ENCODE peak calls at places on chromosome 19, in five cellular contexts. F, W, T, L and M are unnamed samples.
A peak's percentile ranks its signal among the peaks of the same experiment; 100 is the strongest.

GRCh38 chr19:16542894-16543498 is 759 bp upstream of the CHERP start:
- DNase-seq in T (no peak), W (no peak), L (no peak), F (no peak), M (no peak)

GRCh38 chr19:45999653-46000121 is 4.4 kb downstream of the CCDC61 start:
- DNase-seq in F (peak; percentile 68), T (no peak), L (no peak), W (peak; percentile 82), M (no peak)

GRCh38 chr19:56191115-56191514 is 6.5 kb downstream of the ZSCAN5B start:
- DNase-seq in T (no peak), F (no peak), L (no peak), W (no peak), M (no peak)

GRCh38 chr19:34172661-34173144 is 399 bp downstream of the LSM14A start:
- DNase-seq in T (no peak), W (peak; percentile 25), L (peak; percentile 22), F (no peak), M (no peak)

GRCh38 chr19:1773173-1773572 is 19.9 kb downstream of the ONECUT3 start:
- DNase-seq in L (no peak), F (no peak), T (no peak), W (no peak), M (no peak)

GRCh38 chr19:3186377-3186688 is 603 bp downstream of the NCLN start:
- DNase-seq in W (no peak), F (no peak), T (no peak), L (no peak), M (no peak)

GRCh38 chr19:32416749-32417469 is 11.3 kb downstream of the DPY19L3 start:
- DNase-seq in F (no peak), T (no peak), L (no peak), W (no peak), M (no peak)

GRCh38 chr19:3065675-3066357 is 3.5 kb upstream of the TLE5 start:
- DNase-seq in W (no peak), L (peak; percentile 70), F (no peak), T (peak; percentile 80), M (no peak)

GRCh38 chr19:16363133-16363851 is 38.7 kb downstream of the KLF2 start:
- DNase-seq in L (peak; percentile 93), W (no peak), F (no peak), T (peak; percentile 93), M (no peak)

GRCh38 chr19:15112385-15112784 is 5.2 kb downstream of the SYDE1 start:
- DNase-seq in W (no peak), L (no peak), T (no peak), F (no peak), M (no peak)

GRCh38 chr19:31356587-31357314 is 7.5 kb upstream of the TSHZ3 start:
- DNase-seq in W (peak; percentile 46), F (peak; percentile 58), L (peak; percentile 36), T (no peak), M (no peak)

GRCh38 chr19:38912600-38913514 is 871 bp upstream of the CCER2 start:
- DNase-seq in W (no peak), T (no peak), F (peak; percentile 26), L (no peak), M (no peak)

GRCh38 chr19:37506387-37507166 is at the start of gene ZNF793:
- DNase-seq in F (peak; percentile 78), T (peak; percentile 84), L (peak; percentile 78), W (peak; percentile 96), M (peak; percentile 39)

GRCh38 chr19:1214299-1214861 is 8.8 kb downstream of the STK11 start:
- DNase-seq in F (no peak), L (no peak), T (no peak), W (peak; percentile 28), M (no peak)

GRCh38 chr19:7654401-7654800 is 14.4 kb upstream of the RETN start:
- DNase-seq in T (no peak), F (no peak), L (no peak), W (no peak), M (no peak)

GRCh38 chr19:46555684-46556083 is 45.4 kb upstream of the CALM3 start:
- DNase-seq in F (no peak), T (no peak), W (no peak), L (no peak), M (no peak)

GRCh38 chr19:10624585-10624984 is 768 bp upstream of the SLC44A2 start:
- DNase-seq in L (no peak), W (no peak), F (no peak), T (peak; percentile 66), M (no peak)

GRCh38 chr19:7391218-7391670 is 42.5 kb downstream of the ARHGEF18 start:
- DNase-seq in L (peak; percentile 56), F (no peak), T (peak; percentile 60), W (no peak), M (no peak)

GRCh38 chr19:46824887-46825730 is 25.5 kb downstream of the AP2S1 start:
- DNase-seq in L (no peak), W (no peak), T (no peak), F (no peak), M (no peak)

GRCh38 chr19:43354305-43354627 is 780 bp downstream of the CD177 start:
- DNase-seq in T (no peak), L (no peak), F (no peak), W (peak; percentile 66), M (no peak)

GRCh38 chr19:47032171-47032811 is 12.7 kb downstream of the NPAS1 start:
- DNase-seq in L (peak; percentile 72), F (no peak), T (no peak), W (peak; percentile 66), M (peak; percentile 79)

GRCh38 chr19:54164369-54165068 is 5.0 kb upstream of the LENG1 start:
- DNase-seq in F (peak; percentile 73), W (peak; percentile 59), L (peak; percentile 63), T (peak; percentile 89), M (no peak)

GRCh38 chr19:54882758-54883157 is 8.7 kb downstream of the FCAR start:
- DNase-seq in L (no peak), T (no peak), F (no peak), W (no peak), M (no peak)

GRCh38 chr19:33418871-33419762 is 45.6 kb downstream of the CEBPG start:
- DNase-seq in F (no peak), T (peak; percentile 15), L (no peak), W (peak; percentile 14), M (no peak)

GRCh38 chr19:18985257-18985656 is 44.2 kb upstream of the HOMER3 start:
- DNase-seq in T (no peak), F (no peak), L (no peak), W (no peak), M (no peak)

GRCh38 chr19:15250635-15250993 is 18.4 kb upstream of the EPHX3 start:
- DNase-seq in F (no peak), L (no peak), W (no peak), T (no peak), M (no peak)

GRCh38 chr19:17647071-17648020 is 40.8 kb downstream of the UNC13A start:
- DNase-seq in F (peak; percentile 39), L (no peak), W (no peak), T (peak; percentile 30), M (no peak)

GRCh38 chr19:46919324-46919723 is 58.5 kb downstream of the ARHGAP35 start:
- DNase-seq in L (no peak), F (no peak), T (no peak), W (no peak), M (no peak)

GRCh38 chr19:6271251-6271650 is 8.5 kb downstream of the MLLT1 start:
- DNase-seq in F (no peak), L (no peak), W (no peak), T (no peak), M (no peak)

GRCh38 chr19:6271721-6272410 is 7.9 kb downstream of the MLLT1 start:
- DNase-seq in F (peak; percentile 94), L (peak; percentile 81), T (peak; percentile 72), W (no peak), M (no peak)

GRCh38 chr19:6270822-6271221 is 9.0 kb downstream of the MLLT1 start:
- DNase-seq in W (no peak), F (no peak), L (no peak), T (no peak), M (no peak)

GRCh38 chr19:6269101-6269886 is 10.5 kb downstream of the MLLT1 start:
- DNase-seq in T (no peak), F (no peak), W (no peak), L (no peak), M (peak; percentile 91)

DNA sequence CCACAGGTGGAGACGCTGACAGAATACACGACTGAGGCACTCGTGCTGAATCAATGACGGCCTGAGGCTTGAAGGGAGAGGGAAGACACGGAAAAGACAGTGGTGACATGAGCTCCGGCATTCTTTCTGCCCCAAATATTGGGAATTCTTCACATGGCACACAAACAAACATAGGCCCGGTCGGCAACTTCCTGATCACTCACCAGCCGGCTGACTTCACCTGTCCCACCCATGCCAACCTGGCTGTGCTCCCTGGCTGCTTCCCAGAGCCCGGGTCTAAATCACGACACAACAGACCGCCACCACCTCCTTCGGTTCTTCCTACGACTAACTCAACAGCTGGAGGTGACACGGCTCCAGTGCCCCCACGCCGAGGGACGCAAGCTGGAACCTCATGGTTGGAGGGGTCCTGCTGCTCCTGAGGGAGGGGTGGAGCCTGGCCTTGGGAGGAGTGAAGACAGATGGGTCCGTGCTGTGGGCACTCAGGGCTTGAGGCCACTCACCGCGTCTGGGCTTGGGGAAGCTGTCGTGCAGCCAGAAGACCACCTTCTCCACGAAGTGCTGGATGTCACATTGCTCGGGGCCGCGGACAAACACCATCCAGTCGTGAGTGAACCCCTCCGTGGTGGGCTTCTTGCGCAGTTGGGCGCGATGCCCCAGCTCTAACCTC is 9.6 kb downstream of the MLLT1 start:
- DNase-seq in W (no peak), T (no peak), F (no peak), L (no peak), M (no peak)
- TF ChIP-seq CTCF in W (no peak), T (no peak), F (no peak), L (no peak), M (no peak)

DNA sequence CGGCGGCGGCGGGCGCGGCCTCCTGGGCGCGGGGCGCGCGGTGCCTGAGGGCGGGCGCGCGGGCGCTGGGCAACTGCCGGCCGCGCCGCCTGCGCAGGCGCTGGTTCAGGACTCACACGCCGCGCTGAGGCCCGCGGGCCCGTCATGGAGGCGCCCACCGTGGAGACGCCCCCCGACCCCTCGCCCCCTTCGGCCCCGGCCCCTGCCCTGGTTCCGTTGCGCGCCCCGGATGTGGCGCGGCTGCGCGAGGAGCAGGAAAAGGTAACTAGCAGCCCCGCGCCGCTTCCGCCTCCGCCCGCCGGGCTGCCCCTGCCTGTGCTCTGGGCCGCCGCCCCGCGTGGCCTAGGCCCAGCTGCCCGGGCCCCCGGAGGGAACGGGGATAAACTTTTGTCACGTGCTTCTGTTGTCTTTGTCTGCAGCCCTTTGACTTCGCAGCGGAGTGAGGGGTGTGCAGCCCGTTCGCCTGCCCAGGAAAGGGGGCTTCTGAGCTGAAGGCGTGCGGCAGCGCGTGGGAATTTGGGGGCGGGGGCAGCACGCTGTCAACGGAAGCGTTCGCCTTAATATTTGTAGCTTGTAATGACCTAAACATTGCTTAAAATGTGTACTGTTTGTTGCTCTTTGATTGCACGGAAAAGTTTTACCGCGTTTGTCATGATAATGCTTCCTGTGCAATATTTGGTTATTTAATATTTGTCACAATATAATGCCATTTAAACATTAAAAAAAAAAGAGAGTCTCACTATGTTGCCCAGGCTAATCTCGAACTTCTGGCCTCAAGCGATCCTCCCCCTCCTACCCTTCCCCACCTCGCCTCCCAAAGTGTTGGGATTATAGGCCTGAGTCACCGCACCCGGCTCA is 594 bp downstream of the URI1 start:
- DNase-seq in W (peak; percentile 75), L (peak; percentile 60), T (peak; percentile 88), F (peak; percentile 79), M (no peak)
- TF ChIP-seq CTCF in W (no peak), L (peak; percentile 19), T (no peak), F (no peak), M (no peak)

GRCh38 chr19:41746593-41747227 is 8.6 kb upstream of the CEACAM6 start:
- DNase-seq in F (no peak), T (no peak), W (peak; percentile 41), L (peak; percentile 78), M (no peak)
- TF ChIP-seq CTCF in F (peak; percentile 16), T (peak; percentile 34), W (peak; percentile 28), L (peak; percentile 72), M (peak; percentile 55)

GRCh38 chr19:11984986-11985385 is 20.1 kb downstream of the ZNF763 start:
- DNase-seq in T (no peak), W (peak; percentile 29), L (no peak), F (no peak), M (no peak)
- TF ChIP-seq CTCF in T (no peak), W (peak; percentile 43), L (no peak), F (no peak), M (peak; percentile 17)